ENCODE peak calls at places on chromosomes 13 and 19, in four cellular contexts. C is H9, R is neuronal stem cell, N is IMR-90. D is an unnamed sample.

GRCh38 chr19:18418725-18419194 is 438 bp upstream of the SSBP4 start:
- DNase-seq in C (no peak), R (no peak), N (no peak), D (no peak)

GRCh38 chr19:9673912-9674668 is 810 bp downstream of the ZNF562 start:
- DNase-seq in C (no peak), R (no peak), N (peak; percentile 5), D (peak; percentile 32)

GRCh38 chr19:38247734-38248268 is 8.4 kb downstream of the PPP1R14A start:
- DNase-seq in C (no peak), R (no peak), N (no peak), D (peak; percentile 72)

GRCh38 chr13:42561752-42562467 is 12.0 kb upstream of the TNFSF11 start:
- DNase-seq in C (no peak), R (no peak), N (no peak), D (no peak)

GRCh38 chr13:114151565-114152284 is 19.3 kb upstream of the RASA3 start:
- DNase-seq in C (no peak), R (no peak), N (no peak), D (no peak)

GRCh38 chr19:47022140-47022536 is 2.5 kb downstream of the NPAS1 start:
- DNase-seq in C (peak; percentile 27), R (no peak), N (no peak), D (no peak)

GRCh38 chr13:88601949-88602348 is 930.8 kb downstream of the SLITRK5 start:
- DNase-seq in C (no peak), R (no peak), N (no peak), D (no peak)

GRCh38 chr13:29845440-29846056 is 4.9 kb downstream of the UBL3 start:
- DNase-seq in C (no peak), R (no peak), N (peak; percentile 32), D (no peak)

GRCh38 chr19:50967924-50968708 is 1.3 kb downstream of the KLK6 start:
- DNase-seq in C (peak; percentile 44), R (no peak), N (no peak), D (no peak)

GRCh38 chr13:27403727-27404385 is 20.6 kb upstream of the GTF3A start:
- DNase-seq in C (no peak), R (no peak), N (no peak), D (no peak)

GRCh38 chr19:900302-901111 is 7.2 kb downstream of the RNU6-9 start:
- DNase-seq in C (peak; percentile 84), R (no peak), N (no peak), D (peak; percentile 59)

GRCh38 chr13:109412232-109412935 is 374.0 kb downstream of the IRS2 start:
- DNase-seq in C (peak; percentile 46), R (peak; percentile 61), N (peak; percentile 33), D (peak; percentile 38)

GRCh38 chr13:32174366-32174765 is 140.8 kb downstream of the ZAR1L start:
- DNase-seq in C (no peak), R (no peak), N (no peak), D (no peak)

GRCh38 chr13:30388401-30389283 is 33.7 kb upstream of the UBE2L5 start:
- DNase-seq in C (no peak), R (no peak), N (peak; percentile 89), D (peak; percentile 34)

GRCh38 chr13:83136660-83137059 is 745.6 kb downstream of the SLITRK1 start:
- DNase-seq in C (no peak), R (no peak), N (no peak), D (no peak)

GRCh38 chr19:10800488-10800887 is 35.5 kb downstream of the TMED1 start:
- DNase-seq in C (no peak), R (no peak), N (peak; percentile 16), D (no peak)

DNA sequence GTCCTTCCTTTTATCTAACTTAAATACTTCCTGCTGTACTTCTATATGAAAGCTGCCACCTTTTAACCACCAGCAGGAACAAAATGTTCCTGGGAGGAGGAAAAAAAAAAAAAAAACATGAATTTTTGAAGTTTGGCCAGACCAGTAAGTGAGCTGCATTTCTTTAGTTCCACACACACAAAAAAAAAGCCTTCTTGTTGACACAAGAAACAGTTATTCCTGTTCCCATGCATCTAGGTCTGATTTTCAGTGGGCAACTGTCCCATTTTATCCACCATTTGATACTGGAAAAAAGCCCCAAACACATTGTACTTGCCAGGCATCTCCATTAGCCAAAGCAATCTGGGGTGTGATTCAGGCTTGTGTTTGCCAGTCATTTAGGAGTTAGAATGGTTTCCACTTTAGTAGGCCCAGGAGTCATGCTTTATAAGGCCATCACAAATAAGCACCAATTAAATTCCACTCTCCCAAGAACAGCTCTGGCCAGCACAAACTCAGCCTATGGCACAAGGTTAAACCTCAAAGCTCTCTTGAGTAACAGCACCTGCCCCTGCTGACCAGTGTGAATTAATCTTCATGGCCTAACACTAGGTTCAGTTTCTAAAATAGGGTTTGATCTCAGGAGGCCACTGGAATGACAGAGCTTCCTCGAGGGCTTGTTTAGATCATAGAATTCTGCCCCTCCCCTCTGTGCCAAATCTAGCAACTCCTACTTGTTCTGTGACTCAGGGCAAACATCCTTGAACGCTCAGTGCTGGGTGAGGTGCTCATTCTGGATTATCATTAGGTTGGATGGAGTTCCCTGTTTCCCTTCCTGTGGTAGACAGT is 67.1 kb downstream of the NUFIP1 start:
- DNase-seq in C (no peak), R (no peak), N (peak; percentile 98), D (no peak)
- H3K18ac ChIP-seq in C (no peak overlapping the region), R (no peak overlapping the region), N (peak overlapping the region; percentile 15), D (no peak overlapping the region)

GRCh38 chr13:69946443-69946955 is 161.1 kb upstream of the ATXN8OS start:
- DNase-seq in C (no peak), R (no peak), N (no peak), D (no peak)

GRCh38 chr13:69951412-69951811 is 156.2 kb upstream of the ATXN8OS start:
- DNase-seq in C (no peak), R (no peak), N (no peak), D (no peak)

GRCh38 chr13:69950160-69950559 is 157.5 kb upstream of the ATXN8OS start:
- DNase-seq in C (no peak), R (no peak), N (no peak), D (no peak)

GRCh38 chr13:69948016-69948415 is 159.6 kb upstream of the ATXN8OS start:
- DNase-seq in C (no peak), R (no peak), N (no peak), D (no peak)

GRCh38 chr13:69947577-69947976 is 160.0 kb upstream of the ATXN8OS start:
- DNase-seq in C (no peak), R (no peak), N (no peak), D (no peak)
- H3K4me2 ChIP-seq in C (no peak overlapping the region), R (no peak overlapping the region), N (no peak overlapping the region), D (no peak overlapping the region)

DNA sequence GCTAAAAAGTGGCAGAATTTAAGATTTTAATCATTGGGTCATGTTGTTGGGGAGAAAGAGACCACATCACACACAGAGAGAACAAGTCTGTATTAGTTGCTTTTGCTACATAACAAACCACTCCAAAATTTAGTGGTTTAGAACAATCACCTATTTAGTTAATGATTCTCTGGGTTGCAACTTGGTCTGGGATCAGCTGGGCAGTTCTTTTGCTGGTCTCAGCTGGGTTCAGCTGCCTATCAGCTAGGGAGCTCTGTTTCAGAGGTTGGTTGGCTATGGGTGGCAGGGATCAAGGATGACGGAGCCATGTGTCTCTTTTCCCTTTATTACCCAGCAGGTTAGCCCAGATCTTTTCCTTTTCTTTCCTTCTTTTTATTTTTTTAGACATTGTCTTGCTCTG is 8.9 kb downstream of the PINLYP start:
- DNase-seq in C (no peak), R (no peak), N (no peak), D (no peak)
- H2BK15ac ChIP-seq in C (no peak overlapping the region), R (no peak overlapping the region), N (no peak overlapping the region), D (no peak overlapping the region)

GRCh38 chr13:103009061-103009840 is 57.0 kb downstream of the SLC10A2 start:
- DNase-seq in C (no peak), R (no peak), N (no peak), D (no peak)
- H3K18ac ChIP-seq in C (no peak overlapping the region), R (no peak overlapping the region), N (no peak overlapping the region), D (no peak overlapping the region)

GRCh38 chr13:75507027-75508001 is 25.3 kb upstream of the TBC1D4 start:
- DNase-seq in C (no peak), R (no peak), N (no peak), D (no peak)
- H3K4me2 ChIP-seq in C (no peak overlapping the region), R (no peak overlapping the region), N (no peak overlapping the region), D (no peak overlapping the region)

GRCh38 chr13:23687614-23688013 is 117.4 kb downstream of the TNFRSF19 start:
- DNase-seq in C (no peak), R (no peak), N (peak; percentile 48), D (no peak)
- H2BK15ac ChIP-seq in C (no peak overlapping the region), R (no peak overlapping the region), N (peak overlapping the region; percentile 22), D (no peak overlapping the region)

GRCh38 chr19:4115050-4115817 is 8.7 kb downstream of the MAP2K2 start:
- DNase-seq in C (no peak), R (no peak), N (no peak), D (no peak)
- H3K18ac ChIP-seq in C (no peak overlapping the region), R (no peak overlapping the region), N (no peak overlapping the region), D (no peak overlapping the region)

DNA sequence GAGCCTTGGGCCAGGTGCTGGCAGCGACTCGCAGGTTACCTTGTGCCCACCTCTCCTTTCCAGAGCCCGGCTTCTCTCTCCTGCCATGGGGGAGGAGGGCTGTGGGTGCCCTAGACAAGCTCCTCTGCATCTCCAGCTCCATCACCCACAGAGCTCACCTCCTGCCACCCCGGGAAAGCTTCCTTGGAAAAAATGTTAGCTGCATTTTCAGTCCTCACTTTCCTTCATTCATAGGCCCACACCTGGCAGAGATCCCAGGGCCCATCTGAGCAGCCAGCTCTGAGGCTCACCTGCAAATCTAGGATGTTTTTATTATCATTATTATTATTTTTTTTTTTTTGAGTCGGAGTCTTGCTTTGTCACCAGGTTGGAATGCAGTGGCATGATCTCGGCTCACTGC is 36.8 kb downstream of the ZFR2 start:
- DNase-seq in C (no peak), R (no peak), N (no peak), D (no peak)
- H3K4me2 ChIP-seq in C (no peak overlapping the region), R (no peak overlapping the region), N (no peak overlapping the region), D (no peak overlapping the region)

GRCh38 chr19:2230807-2231533 is 5.2 kb downstream of the PLEKHJ1 start:
- DNase-seq in C (no peak), R (no peak), N (no peak), D (no peak)

GRCh38 chr19:2229103-2230028 is 6.8 kb downstream of the PLEKHJ1 start:
- DNase-seq in C (no peak), R (no peak), N (no peak), D (no peak)

GRCh38 chr19:2228157-2229030 is 7.7 kb downstream of the PLEKHJ1 start:
- DNase-seq in C (no peak), R (no peak), N (no peak), D (no peak)

GRCh38 chr19:2231621-2232221 is 4.4 kb downstream of the PLEKHJ1 start:
- DNase-seq in C (peak; percentile 53), R (no peak), N (no peak), D (peak; percentile 36)

GRCh38 chr19:2230029-2230531 is 6.0 kb downstream of the PLEKHJ1 start:
- DNase-seq in C (no peak), R (no peak), N (no peak), D (no peak)
- H2BK15ac ChIP-seq in C (no peak overlapping the region), R (no peak overlapping the region), N (no peak overlapping the region), D (no peak overlapping the region)

GRCh38 chr19:29806098-29806866 is 5.5 kb upstream of the CCNE1 start:
- DNase-seq in C (peak; percentile 71), R (no peak), N (peak; percentile 44), D (peak; percentile 63)
- H3K18ac ChIP-seq in C (no peak overlapping the region), R (no peak overlapping the region), N (no peak overlapping the region), D (no peak overlapping the region)

D was measured in mesendoderm.